ENCODE peak calls at places on chromosomes 7 and 10, in four cellular contexts. One of them, this sample, is unnamed.

GRCh38 chr7:130286881-130287280 is 6.1 kb upstream of the CPA4 start:
- DNase-seq in H1: no peak
- DNase-seq in WTC11: no peak
- DNase-seq in SK-N-SH: no peak
- DNase-seq in this sample: no peak

GRCh38 chr7:26508481-26508880 is 216.8 kb downstream of the SNX10 start:
- DNase-seq in H1: no peak
- DNase-seq in WTC11: peak; percentile 37
- DNase-seq in SK-N-SH: no peak
- DNase-seq in this sample: no peak

GRCh38 chr10:101030492-101031127 is 319 bp downstream of the PDZD7 start:
- DNase-seq in H1: no peak
- DNase-seq in WTC11: no peak
- DNase-seq in SK-N-SH: peak; percentile 53
- DNase-seq in this sample: no peak

GRCh38 chr10:132469197-132469942 is 68.2 kb upstream of the INPP5A start:
- DNase-seq in H1: no peak
- DNase-seq in WTC11: no peak
- DNase-seq in SK-N-SH: no peak
- DNase-seq in this sample: no peak

GRCh38 chr10:44044549-44044948 is 340.3 kb downstream of the CXCL12 start:
- DNase-seq in H1: peak; percentile 37
- DNase-seq in WTC11: no peak
- DNase-seq in SK-N-SH: peak; percentile 49
- DNase-seq in this sample: no peak

GRCh38 chr10:101777085-101777856 is 1.4 kb upstream of the FGF8 start:
- DNase-seq in H1: no peak
- DNase-seq in WTC11: no peak
- DNase-seq in SK-N-SH: peak; percentile 27
- DNase-seq in this sample: no peak

GRCh38 chr7:7861211-7861633 is 107.4 kb upstream of the GLCCI1 start:
- DNase-seq in H1: no peak
- DNase-seq in WTC11: no peak
- DNase-seq in SK-N-SH: no peak
- DNase-seq in this sample: no peak

GRCh38 chr10:107618461-107619093 is 454.1 kb upstream of the SORCS1 start:
- DNase-seq in H1: no peak
- DNase-seq in WTC11: no peak
- DNase-seq in SK-N-SH: no peak
- DNase-seq in this sample: no peak

GRCh38 chr10:1123198-1123597 is 67.0 kb downstream of the WDR37 start:
- DNase-seq in H1: no peak
- DNase-seq in WTC11: no peak
- DNase-seq in SK-N-SH: no peak
- DNase-seq in this sample: no peak

GRCh38 chr10:132885451-132886210 is 56.7 kb downstream of the CFAP46 start:
- DNase-seq in H1: no peak
- DNase-seq in WTC11: peak; percentile 9
- DNase-seq in SK-N-SH: no peak
- DNase-seq in this sample: no peak

GRCh38 chr10:121611431-121612159 is 13.4 kb upstream of the FGFR2 start:
- DNase-seq in H1: no peak
- DNase-seq in WTC11: no peak
- DNase-seq in SK-N-SH: peak; percentile 41
- DNase-seq in this sample: no peak

GRCh38 chr10:69716711-69717560 is 84.8 kb upstream of the COL13A1 start:
- DNase-seq in H1: peak; percentile 93
- DNase-seq in WTC11: peak; percentile 84
- DNase-seq in SK-N-SH: peak; percentile 84
- DNase-seq in this sample: peak; percentile 82

GRCh38 chr7:155466814-155467675 is 9.1 kb downstream of the EN2 start:
- DNase-seq in H1: peak; percentile 89
- DNase-seq in WTC11: peak; percentile 86
- DNase-seq in SK-N-SH: peak; percentile 87
- DNase-seq in this sample: no peak

GRCh38 chr10:48564466-48565150 is 40.3 kb downstream of the ARHGAP22 start:
- DNase-seq in H1: no peak
- DNase-seq in WTC11: no peak
- DNase-seq in SK-N-SH: no peak
- DNase-seq in this sample: no peak

GRCh38 chr7:155427411-155428038 is 30.4 kb upstream of the EN2 start:
- DNase-seq in H1: no peak
- DNase-seq in WTC11: no peak
- DNase-seq in SK-N-SH: no peak
- DNase-seq in this sample: no peak

GRCh38 chr7:123674399-123675091 is 18.9 kb downstream of the LMOD2 start:
- DNase-seq in H1: no peak
- DNase-seq in WTC11: no peak
- DNase-seq in SK-N-SH: no peak
- DNase-seq in this sample: no peak

GRCh38 chr10:6231730-6232129 is 29.0 kb downstream of the PFKFB3 start:
- DNase-seq in H1: no peak
- DNase-seq in WTC11: no peak
- DNase-seq in SK-N-SH: peak; percentile 17
- DNase-seq in this sample: no peak

GRCh38 chr10:91805110-91805825 is 7.0 kb downstream of the TNKS2 start:
- DNase-seq in H1: no peak
- DNase-seq in WTC11: no peak
- DNase-seq in SK-N-SH: no peak
- DNase-seq in this sample: no peak

GRCh38 chr7:36565792-36566356 is 158.4 kb downstream of the AOAH start:
- DNase-seq in H1: no peak
- DNase-seq in WTC11: no peak
- DNase-seq in SK-N-SH: no peak
- DNase-seq in this sample: no peak

GRCh38 chr10:121919666-121920065 is 8.2 kb downstream of the ATE1 start:
- DNase-seq in H1: no peak
- DNase-seq in WTC11: no peak
- DNase-seq in SK-N-SH: no peak
- DNase-seq in this sample: no peak

GRCh38 chr7:94045566-94045965 is 41.4 kb upstream of the BET1 start:
- DNase-seq in H1: no peak
- DNase-seq in WTC11: no peak
- DNase-seq in SK-N-SH: no peak
- DNase-seq in this sample: no peak

GRCh38 chr10:87842776-87843497 is 20.4 kb downstream of the KLLN start:
- DNase-seq in H1: no peak
- DNase-seq in WTC11: no peak
- DNase-seq in SK-N-SH: no peak
- DNase-seq in this sample: no peak

GRCh38 chr7:142563470-142563869 is 185.8 kb upstream of the PRSS1 start:
- DNase-seq in H1: no peak
- DNase-seq in WTC11: no peak
- DNase-seq in SK-N-SH: no peak
- DNase-seq in this sample: no peak

GRCh38 chr10:119768455-119769094 is 42.7 kb downstream of the INPP5F start:
- DNase-seq in H1: no peak
- DNase-seq in WTC11: no peak
- DNase-seq in SK-N-SH: no peak
- DNase-seq in this sample: no peak

GRCh38 chr7:30448461-30449189 is 30.0 kb downstream of the NOD1 start:
- DNase-seq in H1: no peak
- DNase-seq in WTC11: no peak
- DNase-seq in SK-N-SH: peak; percentile 63
- DNase-seq in this sample: no peak

GRCh38 chr10:123472606-123473005 is 193.5 kb upstream of the GPR26 start:
- DNase-seq in H1: peak; percentile 67
- DNase-seq in WTC11: peak; percentile 36
- DNase-seq in SK-N-SH: peak; percentile 38
- DNase-seq in this sample: no peak

DNA sequence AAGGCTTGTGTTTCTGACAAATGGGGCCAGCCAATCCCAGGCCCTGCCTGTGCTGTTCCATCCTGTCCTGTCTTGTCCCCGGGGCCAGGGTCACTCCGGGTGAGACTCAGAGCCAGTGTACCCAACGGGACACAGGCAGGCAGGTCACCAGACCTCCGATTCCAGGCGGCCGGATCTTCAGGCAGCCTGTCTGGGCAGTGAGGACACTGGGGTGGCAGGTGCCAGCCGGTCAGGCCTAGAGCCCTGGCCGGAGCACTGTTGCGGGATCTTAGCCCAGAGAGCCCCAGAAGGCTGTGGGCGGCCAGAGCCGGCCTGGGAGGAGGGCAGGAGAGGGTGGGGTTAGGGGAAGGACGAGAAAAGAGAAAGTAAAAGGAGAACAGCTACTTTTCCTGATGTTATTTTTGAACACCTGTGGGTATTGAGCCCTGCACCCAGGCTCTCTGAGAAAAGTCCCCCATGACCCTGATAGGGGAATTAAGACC is 134.3 kb upstream of the TNRC18 start:
- DNase-seq in H1: no peak
- DNase-seq in WTC11: no peak
- DNase-seq in SK-N-SH: peak; percentile 43
- DNase-seq in this sample: peak; percentile 9
- TF ChIP-seq TEAD4 in H1: no peak
- TF ChIP-seq TEAD4 in WTC11: no peak
- TF ChIP-seq TEAD4 in SK-N-SH: no peak
- TF ChIP-seq TEAD4 in this sample: no peak

GRCh38 chr7:90999989-91000979 is 263.9 kb upstream of the FZD1 start:
- DNase-seq in H1: no peak
- DNase-seq in WTC11: no peak
- DNase-seq in SK-N-SH: no peak
- DNase-seq in this sample: no peak
- TF ChIP-seq TEAD4 in H1: no peak
- TF ChIP-seq TEAD4 in WTC11: no peak
- TF ChIP-seq TEAD4 in SK-N-SH: no peak
- TF ChIP-seq TEAD4 in this sample: no peak

GRCh38 chr10:79250259-79250658 is 97.0 kb upstream of the PPIF start:
- DNase-seq in H1: no peak
- DNase-seq in WTC11: no peak
- DNase-seq in SK-N-SH: no peak
- DNase-seq in this sample: no peak

GRCh38 chr10:79249156-79250121 is 97.8 kb upstream of the PPIF start:
- DNase-seq in H1: no peak
- DNase-seq in WTC11: no peak
- DNase-seq in SK-N-SH: no peak
- DNase-seq in this sample: no peak

GRCh38 chr10:79247373-79248137 is 99.7 kb upstream of the PPIF start:
- DNase-seq in H1: no peak
- DNase-seq in WTC11: no peak
- DNase-seq in SK-N-SH: no peak
- DNase-seq in this sample: no peak

GRCh38 chr10:79246606-79247275 is 100.5 kb upstream of the PPIF start:
- DNase-seq in H1: no peak
- DNase-seq in WTC11: no peak
- DNase-seq in SK-N-SH: peak; percentile 71
- DNase-seq in this sample: no peak

DNA sequence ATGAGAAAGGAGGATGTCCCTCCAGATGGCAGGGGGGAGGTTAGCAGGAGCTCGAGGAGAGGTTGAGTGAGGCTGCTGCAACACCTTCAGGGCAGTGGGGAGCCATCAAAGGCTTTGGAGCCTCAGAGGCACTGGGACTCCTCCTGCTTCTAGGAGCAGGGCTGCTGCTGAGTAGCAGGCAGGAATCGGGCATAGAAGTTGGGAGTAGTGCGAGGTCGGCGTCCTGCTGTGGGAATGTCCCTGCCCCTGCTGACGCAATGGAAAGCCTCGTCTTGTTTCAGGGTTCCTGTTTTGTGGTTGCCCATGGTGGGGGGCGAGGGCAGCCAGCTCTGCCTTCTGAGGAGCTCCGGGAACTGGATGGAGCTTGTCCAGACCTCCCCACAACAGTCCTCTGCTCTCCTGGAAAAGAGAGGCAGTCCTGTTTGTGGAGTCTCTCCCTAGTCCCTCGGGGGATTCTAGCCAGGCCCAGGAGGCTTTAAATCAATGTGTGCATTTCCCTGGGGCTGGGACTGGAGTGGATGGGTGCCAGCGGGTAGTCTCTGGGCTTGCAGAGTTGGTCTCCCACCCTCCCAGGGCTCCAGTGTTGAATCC is 98.8 kb upstream of the PPIF start:
- DNase-seq in H1: no peak
- DNase-seq in WTC11: no peak
- DNase-seq in SK-N-SH: peak; percentile 57
- DNase-seq in this sample: no peak
- TF ChIP-seq TEAD4 in H1: no peak
- TF ChIP-seq TEAD4 in WTC11: no peak
- TF ChIP-seq TEAD4 in SK-N-SH: no peak
- TF ChIP-seq TEAD4 in this sample: no peak

GRCh38 chr7:151060113-151060415 is 675 bp downstream of the SLC4A2 start:
- DNase-seq in H1: no peak
- DNase-seq in WTC11: peak; percentile 36
- DNase-seq in SK-N-SH: no peak
- DNase-seq in this sample: no peak

GRCh38 chr7:151057989-151058765 is 480 bp upstream of the CDK5 start:
- DNase-seq in H1: peak; percentile 98
- DNase-seq in WTC11: peak; percentile 98
- DNase-seq in SK-N-SH: peak; percentile 99
- DNase-seq in this sample: peak; percentile 100

GRCh38 chr7:151060416-151061234 is 1.2 kb downstream of the SLC4A2 start:
- DNase-seq in H1: no peak
- DNase-seq in WTC11: no peak
- DNase-seq in SK-N-SH: peak; percentile 80
- DNase-seq in this sample: peak; percentile 66

GRCh38 chr7:151058766-151059361 is 525 bp upstream of the SLC4A2 start:
- DNase-seq in H1: peak; percentile 62
- DNase-seq in WTC11: no peak
- DNase-seq in SK-N-SH: no peak
- DNase-seq in this sample: no peak

DNA sequence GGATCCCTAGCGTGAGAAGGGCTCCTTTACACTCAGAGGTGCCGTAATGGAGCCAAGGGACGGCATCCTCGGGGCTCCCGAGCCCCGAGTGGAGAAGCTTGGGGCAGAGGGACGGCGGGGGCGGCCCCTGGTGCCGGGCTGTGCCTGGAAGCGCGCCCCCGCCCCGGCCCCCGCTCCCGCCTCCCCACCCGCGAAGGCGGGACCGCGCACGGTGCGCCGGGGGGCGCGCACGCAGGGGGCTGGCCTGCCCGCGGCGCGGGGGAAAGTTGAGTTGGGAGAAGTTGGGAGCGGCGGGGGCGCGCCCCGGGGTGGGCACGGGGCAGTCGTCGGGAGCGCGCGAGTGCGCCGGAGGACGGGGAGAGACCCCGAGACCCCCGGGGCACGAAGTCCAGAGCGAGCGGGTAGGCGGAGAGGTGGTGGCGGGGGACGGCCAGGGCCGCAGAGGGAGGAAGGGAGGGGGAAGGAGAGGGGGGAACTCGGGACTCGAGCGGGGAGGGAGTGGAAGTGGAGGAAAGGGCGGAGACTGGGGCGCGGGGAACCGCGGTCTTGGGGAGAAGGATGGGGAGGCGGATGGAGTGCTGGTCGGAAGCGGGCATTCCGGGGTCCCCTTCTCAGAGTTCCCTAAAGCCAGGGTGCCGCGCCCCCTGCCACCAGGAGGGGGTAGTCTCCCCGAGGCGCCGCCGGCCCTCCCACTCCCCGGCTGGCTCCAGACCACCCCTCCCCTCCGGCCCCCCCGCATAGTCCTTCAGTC is at the start of gene SLC4A2:
- DNase-seq in H1: peak; percentile 88
- DNase-seq in WTC11: peak; percentile 76
- DNase-seq in SK-N-SH: peak; percentile 98
- DNase-seq in this sample: peak; percentile 95
- TF ChIP-seq TEAD4 in H1: no peak
- TF ChIP-seq TEAD4 in WTC11: no peak
- TF ChIP-seq TEAD4 in SK-N-SH: peak; percentile 13
- TF ChIP-seq TEAD4 in this sample: peak; percentile 22

GRCh38 chr7:960269-960871 is 5.9 kb upstream of the ADAP1 start:
- DNase-seq in H1: no peak
- DNase-seq in WTC11: no peak
- DNase-seq in SK-N-SH: peak; percentile 56
- DNase-seq in this sample: no peak
- TF ChIP-seq TEAD4 in H1: no peak
- TF ChIP-seq TEAD4 in WTC11: no peak
- TF ChIP-seq TEAD4 in SK-N-SH: no peak
- TF ChIP-seq TEAD4 in this sample: no peak

This sample was measured in K562.